ENCODE peak calls at places on chromosomes 7 and 10, in four cellular contexts. One of them, this sample, is unnamed.
A peak's percentile ranks its signal among the peaks of the same experiment; 100 is the strongest.

GRCh38 chr7:133704436-133704835 is 422.7 kb upstream of the LRGUK start:
- DNase-seq in K562: no peak
- DNase-seq in A549: no peak
- DNase-seq in NT2/D1: no peak
- DNase-seq in this sample: no peak

GRCh38 chr10:127999291-127999690 is 92.4 kb downstream of the PTPRE start:
- DNase-seq in K562: no peak
- DNase-seq in A549: no peak
- DNase-seq in NT2/D1: no peak
- DNase-seq in this sample: no peak

GRCh38 chr7:38105874-38106483 is 72.1 kb upstream of the STARD3NL start:
- DNase-seq in K562: peak; percentile 42
- DNase-seq in A549: peak; percentile 31
- DNase-seq in NT2/D1: peak; percentile 25
- DNase-seq in this sample: peak; percentile 47

GRCh38 chr7:152924238-152924637 is 164.7 kb downstream of the ACTR3B start:
- DNase-seq in NT2/D1: no peak
- DNase-seq in K562: no peak
- DNase-seq in A549: no peak
- DNase-seq in this sample: no peak

GRCh38 chr7:117427258-117427701 is at the start of gene ASZ1:
- DNase-seq in NT2/D1: no peak
- DNase-seq in A549: no peak
- DNase-seq in K562: peak; percentile 27
- DNase-seq in this sample: no peak

GRCh38 chr7:102284399-102284798 is 2.3 kb upstream of the SH2B2 start:
- DNase-seq in NT2/D1: no peak
- DNase-seq in A549: no peak
- DNase-seq in K562: no peak
- DNase-seq in this sample: no peak

GRCh38 chr10:60123172-60123571 is 216.8 kb upstream of the CCDC6 start:
- DNase-seq in A549: no peak
- DNase-seq in NT2/D1: no peak
- DNase-seq in K562: no peak
- DNase-seq in this sample: no peak

GRCh38 chr7:123366991-123367390 is 167.2 kb upstream of the SLC13A1 start:
- DNase-seq in K562: no peak
- DNase-seq in NT2/D1: no peak
- DNase-seq in A549: no peak
- DNase-seq in this sample: no peak

GRCh38 chr7:108026647-108027046 is 23.7 kb upstream of the LAMB1 start:
- DNase-seq in K562: no peak
- DNase-seq in A549: no peak
- DNase-seq in NT2/D1: no peak
- DNase-seq in this sample: no peak

GRCh38 chr10:124117511-124117785 is 24.1 kb upstream of the CHST15 start:
- DNase-seq in A549: no peak
- DNase-seq in NT2/D1: no peak
- DNase-seq in K562: no peak
- DNase-seq in this sample: no peak

GRCh38 chr7:130369110-130369711 is 11.1 kb upstream of the CPA1 start:
- DNase-seq in NT2/D1: no peak
- DNase-seq in A549: no peak
- DNase-seq in K562: no peak
- DNase-seq in this sample: no peak

GRCh38 chr10:34814228-34815173 is 595 bp downstream of the PARD3 start:
- DNase-seq in K562: peak; percentile 40
- DNase-seq in A549: peak; percentile 59
- DNase-seq in NT2/D1: no peak
- DNase-seq in this sample: no peak

GRCh38 chr10:119316729-119317097 is 109.3 kb downstream of the GRK5 start:
- DNase-seq in K562: peak; percentile 49
- DNase-seq in NT2/D1: peak; percentile 71
- DNase-seq in A549: peak; percentile 92
- DNase-seq in this sample: no peak

GRCh38 chr7:133431134-133431711 is 178.3 kb downstream of the EXOC4 start:
- DNase-seq in A549: no peak
- DNase-seq in K562: no peak
- DNase-seq in NT2/D1: no peak
- DNase-seq in this sample: no peak

GRCh38 chr10:71525721-71526120 is 129.0 kb downstream of the CDH23 start:
- DNase-seq in NT2/D1: no peak
- DNase-seq in A549: no peak
- DNase-seq in K562: no peak
- DNase-seq in this sample: no peak

GRCh38 chr10:84310470-84310869 is 17.9 kb upstream of the CCSER2 start:
- DNase-seq in A549: no peak
- DNase-seq in NT2/D1: no peak
- DNase-seq in K562: no peak
- DNase-seq in this sample: no peak

GRCh38 chr10:47207280-47207613 is 92.8 kb upstream of the GDF10 start:
- DNase-seq in K562: no peak
- DNase-seq in NT2/D1: no peak
- DNase-seq in A549: no peak
- DNase-seq in this sample: peak; percentile 7

GRCh38 chr10:86312701-86313270 is 53.8 kb downstream of the GRID1 start:
- DNase-seq in NT2/D1: no peak
- DNase-seq in A549: no peak
- DNase-seq in K562: no peak
- DNase-seq in this sample: no peak

GRCh38 chr7:120792861-120793130 is 65.1 kb downstream of the TSPAN12 start:
- DNase-seq in NT2/D1: no peak
- DNase-seq in K562: no peak
- DNase-seq in A549: no peak
- DNase-seq in this sample: no peak

GRCh38 chr7:132191418-132191817 is 384.9 kb downstream of the PLXNA4 start:
- DNase-seq in K562: no peak
- DNase-seq in NT2/D1: no peak
- DNase-seq in A549: no peak
- DNase-seq in this sample: no peak

GRCh38 chr10:114825513-114826253 is 4.1 kb downstream of the FHIP2A start:
- DNase-seq in A549: no peak
- DNase-seq in K562: no peak
- DNase-seq in NT2/D1: no peak
- DNase-seq in this sample: peak; percentile 72

GRCh38 chr10:46229144-46229563 is 57.6 kb upstream of the ANTXRL start:
- DNase-seq in NT2/D1: peak; percentile 23
- DNase-seq in K562: peak; percentile 75
- DNase-seq in A549: peak; percentile 64
- DNase-seq in this sample: no peak

GRCh38 chr10:130422366-130423324 is 286.5 kb downstream of the GLRX3 start:
- DNase-seq in K562: no peak
- DNase-seq in NT2/D1: no peak
- DNase-seq in A549: no peak
- DNase-seq in this sample: no peak

GRCh38 chr10:76727009-76727408 is 910.6 kb downstream of the KCNMA1 start:
- DNase-seq in K562: no peak
- DNase-seq in A549: no peak
- DNase-seq in NT2/D1: no peak
- DNase-seq in this sample: no peak

GRCh38 chr7:150974468-150975391 is 3.4 kb downstream of the KCNH2 start:
- DNase-seq in NT2/D1: no peak
- DNase-seq in A549: peak; percentile 71
- DNase-seq in K562: peak; percentile 94
- DNase-seq in this sample: peak; percentile 91

GRCh38 chr10:58969578-58969977 is 206.9 kb upstream of the PHYHIPL start:
- DNase-seq in NT2/D1: no peak
- DNase-seq in A549: no peak
- DNase-seq in K562: no peak
- DNase-seq in this sample: no peak

GRCh38 chr10:28570598-28570997 is 37.7 kb downstream of the WAC start:
- DNase-seq in K562: no peak
- DNase-seq in A549: no peak
- DNase-seq in NT2/D1: no peak
- DNase-seq in this sample: no peak

GRCh38 chr10:113987805-113988204 is 55.9 kb upstream of the ADRB1 start:
- DNase-seq in NT2/D1: no peak
- DNase-seq in K562: no peak
- DNase-seq in A549: no peak
- DNase-seq in this sample: no peak

GRCh38 chr7:155349601-155350331 is 52.1 kb downstream of the INSIG1 start:
- DNase-seq in A549: no peak
- DNase-seq in K562: no peak
- DNase-seq in NT2/D1: no peak
- DNase-seq in this sample: no peak

GRCh38 chr10:35643976-35644799 is 2.1 kb upstream of the FZD8 start:
- DNase-seq in NT2/D1: no peak
- DNase-seq in K562: no peak
- DNase-seq in A549: no peak
- DNase-seq in this sample: no peak

GRCh38 chr7:80876894-80877414 is 41.9 kb downstream of the SEMA3C start:
- DNase-seq in A549: no peak
- DNase-seq in K562: no peak
- DNase-seq in NT2/D1: no peak
- DNase-seq in this sample: no peak

GRCh38 chr10:108913300-108913699 is 1010.0 kb downstream of the XPNPEP1 start:
- DNase-seq in K562: no peak
- DNase-seq in NT2/D1: no peak
- DNase-seq in A549: no peak
- DNase-seq in this sample: no peak

GRCh38 chr7:82164813-82165212 is 278.8 kb downstream of the CACNA2D1 start:
- DNase-seq in K562: no peak
- DNase-seq in A549: no peak
- DNase-seq in NT2/D1: no peak
- DNase-seq in this sample: no peak

GRCh38 chr7:48109848-48110663 is 21.0 kb downstream of the UPP1 start:
- DNase-seq in NT2/D1: peak; percentile 74
- DNase-seq in K562: peak; percentile 68
- DNase-seq in A549: peak; percentile 75
- DNase-seq in this sample: peak; percentile 73

GRCh38 chr10:95295031-95295755 is 4.4 kb upstream of the PDLIM1 start:
- DNase-seq in K562: peak; percentile 52
- DNase-seq in A549: no peak
- DNase-seq in NT2/D1: no peak
- DNase-seq in this sample: peak; percentile 8

GRCh38 chr10:75607576-75607975 is 176.2 kb downstream of the LRMDA start:
- DNase-seq in NT2/D1: no peak
- DNase-seq in K562: no peak
- DNase-seq in A549: no peak
- DNase-seq in this sample: no peak

DNA sequence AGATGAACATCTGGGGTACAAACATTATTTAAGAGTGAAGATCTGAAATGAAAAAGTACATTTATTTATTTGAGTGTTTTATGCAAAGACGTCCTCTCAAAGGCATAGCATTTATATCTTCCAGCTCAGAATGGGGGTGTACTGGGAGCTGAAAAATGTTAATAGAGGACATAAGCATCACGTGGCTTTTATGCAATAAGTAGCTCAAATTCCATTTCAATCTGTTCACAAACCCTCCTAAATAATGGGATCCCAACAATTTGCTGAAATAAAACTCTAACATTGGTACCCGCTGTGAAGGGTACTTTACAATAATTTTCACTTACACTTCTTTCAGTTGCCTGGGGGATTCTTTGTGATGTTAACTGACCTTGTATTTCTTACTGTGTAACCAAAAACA is 172.0 kb downstream of the TAX1BP1 start:
- DNase-seq in K562: no peak
- DNase-seq in NT2/D1: no peak
- DNase-seq in A549: no peak
- DNase-seq in this sample: no peak
- H3K4me1 ChIP-seq in K562: no peaks in the 10 kb centered on the region
- H3K4me1 ChIP-seq in NT2/D1: peaks cover 6% of the 10 kb centered on the region
- H3K4me1 ChIP-seq in A549: peaks cover 7% of the 10 kb centered on the region
- H3K4me1 ChIP-seq in this sample: no peaks in the 10 kb centered on the region

DNA sequence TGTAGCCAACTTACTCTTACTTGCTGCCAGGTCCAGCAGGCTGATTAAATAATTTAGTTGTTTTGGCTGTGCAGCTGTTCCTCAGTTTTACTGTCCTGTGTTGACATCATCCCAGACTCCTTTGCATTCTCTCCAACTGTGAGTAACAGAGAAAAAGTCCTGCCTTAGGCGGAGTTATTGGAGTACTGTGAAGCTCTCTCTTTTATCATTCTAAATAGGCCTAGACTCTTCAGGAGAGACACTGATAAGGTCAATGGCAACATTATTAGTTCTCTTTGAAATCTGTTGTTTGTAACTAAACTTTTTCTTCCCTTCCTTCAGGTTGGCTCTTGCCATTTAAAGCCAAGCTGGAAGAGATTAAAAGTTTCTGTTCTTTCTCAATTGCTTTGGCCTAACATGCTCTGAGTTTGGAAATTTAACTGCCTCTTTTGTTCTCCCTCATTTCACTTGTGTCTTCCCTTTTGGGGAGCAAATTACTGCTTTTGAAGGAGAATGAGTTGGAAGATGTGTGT is 215.7 kb upstream of the CSTF2T start:
- DNase-seq in NT2/D1: peak; percentile 77
- DNase-seq in A549: no peak
- DNase-seq in K562: no peak
- DNase-seq in this sample: no peak
- H3K4me1 ChIP-seq in NT2/D1: no peaks in the 10 kb centered on the region
- H3K4me1 ChIP-seq in A549: no peaks in the 10 kb centered on the region
- H3K4me1 ChIP-seq in K562: no peaks in the 10 kb centered on the region
- H3K4me1 ChIP-seq in this sample: no peaks in the 10 kb centered on the region

DNA sequence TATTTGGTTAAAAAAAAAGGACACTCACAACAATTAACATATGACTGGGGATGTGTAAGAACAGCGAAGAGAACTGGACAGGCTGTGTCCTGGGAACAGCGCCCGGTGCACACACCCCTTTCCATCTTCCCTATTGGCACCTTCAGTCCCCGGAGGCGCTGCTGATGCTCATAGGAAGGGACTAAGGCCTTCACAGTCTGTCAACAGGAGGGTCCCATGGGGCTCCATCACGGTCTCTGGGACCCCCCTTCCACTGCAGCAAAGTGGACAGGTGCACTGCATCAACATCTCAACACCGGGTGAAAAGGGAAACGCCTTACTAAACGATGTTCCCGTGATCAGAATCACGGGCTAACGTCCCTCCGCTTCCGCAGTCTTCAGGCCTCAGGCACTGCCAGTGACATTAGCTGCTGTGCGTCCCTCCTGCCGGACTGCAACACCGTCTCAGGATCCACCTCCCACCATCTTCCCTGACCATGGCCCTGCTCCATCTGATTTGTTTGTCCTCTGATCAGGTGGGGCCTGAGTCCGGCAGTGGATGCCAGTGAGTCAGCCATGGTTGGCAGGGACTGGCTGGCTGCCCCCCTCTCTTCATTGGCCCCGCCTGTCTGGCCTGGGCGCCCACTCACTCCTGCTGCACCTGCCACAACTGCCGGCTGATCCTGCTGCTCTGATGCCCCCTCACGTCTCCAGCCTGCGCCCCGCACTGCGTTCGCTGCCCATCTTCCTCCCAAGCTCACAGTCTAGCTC is 614.7 kb downstream of the DNAJB6 start:
- DNase-seq in A549: no peak
- DNase-seq in K562: no peak
- DNase-seq in NT2/D1: no peak
- DNase-seq in this sample: no peak
- H3K4me1 ChIP-seq in A549: no peaks in the 10 kb centered on the region
- H3K4me1 ChIP-seq in K562: no peaks in the 10 kb centered on the region
- H3K4me1 ChIP-seq in NT2/D1: peaks cover 2% of the 10 kb centered on the region
- H3K4me1 ChIP-seq in this sample: no peaks in the 10 kb centered on the region

DNA sequence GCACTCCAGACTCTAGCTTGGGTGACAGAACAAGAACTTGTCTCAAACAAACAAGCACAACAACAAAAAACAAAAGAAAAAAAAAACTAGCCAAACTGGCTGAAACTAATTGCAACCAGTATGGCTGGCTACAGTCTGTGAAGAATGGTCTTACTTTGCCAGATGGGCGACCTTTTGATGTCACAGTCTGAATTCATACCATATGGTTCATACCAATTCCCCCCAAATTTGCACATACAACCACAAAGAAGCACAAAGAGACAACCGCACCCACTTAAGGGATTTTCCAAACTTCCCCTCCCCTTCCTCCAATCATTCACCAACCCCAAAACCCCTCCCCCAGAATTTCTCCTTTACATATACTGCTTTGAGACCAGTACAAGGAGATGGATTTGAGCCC is 114.2 kb downstream of the SPAG6 start:
- DNase-seq in A549: no peak
- DNase-seq in K562: no peak
- DNase-seq in NT2/D1: no peak
- DNase-seq in this sample: no peak
- H3K4me1 ChIP-seq in A549: no peaks in the 10 kb centered on the region
- H3K4me1 ChIP-seq in K562: peaks cover 15% of the 10 kb centered on the region
- H3K4me1 ChIP-seq in NT2/D1: no peaks in the 10 kb centered on the region
- H3K4me1 ChIP-seq in this sample: peaks cover 6% of the 10 kb centered on the region

This sample was measured in CD4-positive, CD25-positive, alpha-beta regulatory T cell.